ENCODE peak calls at places on chromosomes 3 and 15, in ten cellular contexts. One of them, this sample, is unnamed.

GRCh38 chr15:45091161-45091560 is 22.8 kb downstream of the DUOX2 start:
- DNase-seq in lung: no peak
- DNase-seq in adrenal gland: peak; percentile 47
- DNase-seq in CD8-positive, alpha-beta T cell: no peak
- DNase-seq in heart right ventricle: no peak
- DNase-seq in psoas muscle: no peak
- DNase-seq in astrocyte: peak; percentile 13
- DNase-seq in tibial nerve: no peak
- DNase-seq in transverse colon: no peak
- DNase-seq in suprapubic skin: no peak
- DNase-seq in this sample: no peak

GRCh38 chr3:11331101-11331500 is 58.9 kb downstream of the ATG7 start:
- DNase-seq in lung: no peak
- DNase-seq in adrenal gland: no peak
- DNase-seq in CD8-positive, alpha-beta T cell: no peak
- DNase-seq in heart right ventricle: no peak
- DNase-seq in psoas muscle: no peak
- DNase-seq in astrocyte: peak; percentile 37
- DNase-seq in tibial nerve: no peak
- DNase-seq in transverse colon: no peak
- DNase-seq in suprapubic skin: no peak
- DNase-seq in this sample: no peak

GRCh38 chr15:77632760-77633133 is at the start of gene LINGO1:
- DNase-seq in lung: no peak
- DNase-seq in adrenal gland: peak; percentile 25
- DNase-seq in CD8-positive, alpha-beta T cell: no peak
- DNase-seq in heart right ventricle: no peak
- DNase-seq in psoas muscle: no peak
- DNase-seq in astrocyte: peak; percentile 5
- DNase-seq in tibial nerve: no peak
- DNase-seq in transverse colon: no peak
- DNase-seq in suprapubic skin: no peak
- DNase-seq in this sample: no peak

GRCh38 chr15:77335298-77335697 is 84.6 kb downstream of the PEAK1 start:
- DNase-seq in lung: no peak
- DNase-seq in adrenal gland: peak; percentile 78
- DNase-seq in CD8-positive, alpha-beta T cell: no peak
- DNase-seq in heart right ventricle: no peak
- DNase-seq in psoas muscle: no peak
- DNase-seq in astrocyte: no peak
- DNase-seq in tibial nerve: no peak
- DNase-seq in transverse colon: no peak
- DNase-seq in suprapubic skin: no peak
- DNase-seq in this sample: no peak

GRCh38 chr3:171948674-171949073 is 90.7 kb upstream of the FNDC3B start:
- DNase-seq in lung: no peak
- DNase-seq in adrenal gland: no peak
- DNase-seq in CD8-positive, alpha-beta T cell: no peak
- DNase-seq in heart right ventricle: no peak
- DNase-seq in psoas muscle: no peak
- DNase-seq in astrocyte: no peak
- DNase-seq in tibial nerve: no peak
- DNase-seq in transverse colon: no peak
- DNase-seq in suprapubic skin: no peak
- DNase-seq in this sample: no peak

GRCh38 chr3:15171096-15171495 is 35.0 kb upstream of the CAPN7 start:
- DNase-seq in lung: no peak
- DNase-seq in adrenal gland: no peak
- DNase-seq in CD8-positive, alpha-beta T cell: no peak
- DNase-seq in heart right ventricle: no peak
- DNase-seq in psoas muscle: no peak
- DNase-seq in astrocyte: no peak
- DNase-seq in tibial nerve: no peak
- DNase-seq in transverse colon: no peak
- DNase-seq in suprapubic skin: no peak
- DNase-seq in this sample: no peak

GRCh38 chr3:42247576-42248027 is 18.4 kb downstream of the CCK start:
- DNase-seq in lung: peak; percentile 59
- DNase-seq in adrenal gland: peak; percentile 44
- DNase-seq in CD8-positive, alpha-beta T cell: peak; percentile 34
- DNase-seq in heart right ventricle: no peak
- DNase-seq in psoas muscle: no peak
- DNase-seq in astrocyte: no peak
- DNase-seq in tibial nerve: peak; percentile 57
- DNase-seq in transverse colon: peak; percentile 55
- DNase-seq in suprapubic skin: no peak
- DNase-seq in this sample: no peak

GRCh38 chr3:119944091-119944490 is 150.2 kb downstream of the GSK3B start:
- DNase-seq in lung: no peak
- DNase-seq in adrenal gland: no peak
- DNase-seq in CD8-positive, alpha-beta T cell: no peak
- DNase-seq in heart right ventricle: no peak
- DNase-seq in psoas muscle: no peak
- DNase-seq in astrocyte: no peak
- DNase-seq in tibial nerve: no peak
- DNase-seq in transverse colon: no peak
- DNase-seq in suprapubic skin: no peak
- DNase-seq in this sample: no peak

GRCh38 chr3:124263168-124263567 is 271.2 kb upstream of the ROPN1 start:
- DNase-seq in lung: no peak
- DNase-seq in adrenal gland: peak; percentile 63
- DNase-seq in CD8-positive, alpha-beta T cell: no peak
- DNase-seq in heart right ventricle: no peak
- DNase-seq in psoas muscle: no peak
- DNase-seq in astrocyte: peak; percentile 95
- DNase-seq in tibial nerve: no peak
- DNase-seq in transverse colon: no peak
- DNase-seq in suprapubic skin: no peak
- DNase-seq in this sample: no peak

GRCh38 chr15:91238664-91239428 is 138.8 kb downstream of the SV2B start:
- DNase-seq in lung: no peak
- DNase-seq in adrenal gland: peak; percentile 22
- DNase-seq in CD8-positive, alpha-beta T cell: no peak
- DNase-seq in heart right ventricle: no peak
- DNase-seq in psoas muscle: no peak
- DNase-seq in astrocyte: no peak
- DNase-seq in tibial nerve: no peak
- DNase-seq in transverse colon: no peak
- DNase-seq in suprapubic skin: no peak
- DNase-seq in this sample: no peak

GRCh38 chr3:71305246-71306206 is 278.0 kb downstream of the FOXP1 start:
- DNase-seq in lung: peak; percentile 31
- DNase-seq in adrenal gland: no peak
- DNase-seq in CD8-positive, alpha-beta T cell: no peak
- DNase-seq in heart right ventricle: peak; percentile 21
- DNase-seq in psoas muscle: peak; percentile 64
- DNase-seq in astrocyte: peak; percentile 55
- DNase-seq in tibial nerve: peak; percentile 27
- DNase-seq in transverse colon: peak; percentile 19
- DNase-seq in suprapubic skin: no peak
- DNase-seq in this sample: no peak

GRCh38 chr3:71302604-71303003 is 280.9 kb downstream of the FOXP1 start:
- DNase-seq in lung: no peak
- DNase-seq in adrenal gland: no peak
- DNase-seq in CD8-positive, alpha-beta T cell: no peak
- DNase-seq in heart right ventricle: no peak
- DNase-seq in psoas muscle: no peak
- DNase-seq in astrocyte: no peak
- DNase-seq in tibial nerve: no peak
- DNase-seq in transverse colon: no peak
- DNase-seq in suprapubic skin: no peak
- DNase-seq in this sample: no peak

GRCh38 chr3:71304684-71305083 is 278.8 kb downstream of the FOXP1 start:
- DNase-seq in lung: no peak
- DNase-seq in adrenal gland: no peak
- DNase-seq in CD8-positive, alpha-beta T cell: no peak
- DNase-seq in heart right ventricle: no peak
- DNase-seq in psoas muscle: no peak
- DNase-seq in astrocyte: peak; percentile 31
- DNase-seq in tibial nerve: no peak
- DNase-seq in transverse colon: peak; percentile 22
- DNase-seq in suprapubic skin: no peak
- DNase-seq in this sample: no peak

GRCh38 chr3:71304261-71304646 is 279.3 kb downstream of the FOXP1 start:
- DNase-seq in lung: no peak
- DNase-seq in adrenal gland: no peak
- DNase-seq in CD8-positive, alpha-beta T cell: no peak
- DNase-seq in heart right ventricle: no peak
- DNase-seq in psoas muscle: no peak
- DNase-seq in astrocyte: no peak
- DNase-seq in tibial nerve: no peak
- DNase-seq in transverse colon: no peak
- DNase-seq in suprapubic skin: no peak
- DNase-seq in this sample: no peak

DNA sequence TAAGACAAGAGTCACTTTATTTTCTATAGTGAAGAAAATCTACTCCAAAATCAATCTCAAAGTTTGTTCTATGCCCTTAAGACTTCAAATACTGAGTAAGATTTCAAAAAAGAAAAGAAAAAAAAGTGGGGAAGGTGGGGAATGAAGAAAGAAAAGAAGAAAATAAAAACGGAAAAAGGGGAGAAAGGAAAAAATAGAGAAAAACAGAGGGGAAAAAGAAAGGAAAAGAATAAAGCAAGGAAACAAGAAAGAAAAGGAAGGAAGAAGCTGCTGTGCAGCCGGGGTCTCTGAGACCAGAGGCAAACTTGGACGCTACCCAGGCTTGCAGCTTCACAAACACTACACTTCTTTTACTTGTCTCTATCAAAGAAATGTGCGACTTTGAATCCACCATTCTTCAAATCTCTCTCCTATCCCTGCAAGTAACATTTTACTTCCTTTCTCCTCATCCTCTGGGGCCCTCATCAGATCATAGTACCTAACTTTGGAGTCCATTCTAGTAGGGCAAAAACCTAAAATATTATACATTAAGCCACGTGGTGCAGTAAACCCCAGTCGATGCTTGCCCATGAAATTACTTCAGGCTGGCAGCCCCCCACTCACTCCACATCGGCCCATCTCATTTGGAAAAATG is 279.8 kb downstream of the FOXP1 start:
- DNase-seq in lung: no peak
- DNase-seq in adrenal gland: no peak
- DNase-seq in CD8-positive, alpha-beta T cell: no peak
- DNase-seq in heart right ventricle: no peak
- DNase-seq in psoas muscle: no peak
- DNase-seq in astrocyte: no peak
- DNase-seq in tibial nerve: no peak
- DNase-seq in transverse colon: peak; percentile 24
- DNase-seq in suprapubic skin: no peak
- DNase-seq in this sample: no peak
- H3K4me3 ChIP-seq in lung: no peak overlapping the region
- H3K4me3 ChIP-seq in adrenal gland: no peak overlapping the region
- H3K4me3 ChIP-seq in CD8-positive, alpha-beta T cell: peak overlapping the region; percentile 56
- H3K4me3 ChIP-seq in heart right ventricle: no peak overlapping the region
- H3K4me3 ChIP-seq in psoas muscle: no peak overlapping the region
- H3K4me3 ChIP-seq in astrocyte: peak overlapping the region; percentile 56
- H3K4me3 ChIP-seq in tibial nerve: no peak overlapping the region
- H3K4me3 ChIP-seq in transverse colon: no peak overlapping the region
- H3K4me3 ChIP-seq in suprapubic skin: no peak overlapping the region
- H3K4me3 ChIP-seq in this sample: peak overlapping the region; percentile 67

DNA sequence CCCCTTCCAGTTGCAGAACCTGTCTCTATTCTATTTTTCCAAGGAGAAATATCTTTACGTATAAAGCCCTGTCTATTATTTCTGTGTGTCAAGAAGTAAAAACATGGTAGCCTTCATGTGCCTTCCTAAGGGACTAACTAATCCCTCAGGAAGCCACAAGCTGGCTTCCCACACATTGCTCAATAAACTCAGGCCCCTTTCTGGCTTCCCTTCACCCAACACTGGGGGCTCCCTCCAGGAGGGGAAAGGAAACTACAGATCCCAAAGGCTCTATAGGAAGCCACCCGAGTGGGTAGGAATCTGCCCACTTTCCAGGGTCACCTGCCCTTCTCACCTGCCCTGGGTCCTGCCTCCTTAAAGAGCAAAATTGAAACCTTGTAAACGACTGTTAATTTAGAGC is 4.6 kb downstream of the TLE3 start:
- DNase-seq in lung: no peak
- DNase-seq in adrenal gland: no peak
- DNase-seq in CD8-positive, alpha-beta T cell: no peak
- DNase-seq in heart right ventricle: no peak
- DNase-seq in psoas muscle: no peak
- DNase-seq in astrocyte: no peak
- DNase-seq in tibial nerve: no peak
- DNase-seq in transverse colon: no peak
- DNase-seq in suprapubic skin: no peak
- DNase-seq in this sample: no peak
- H3K4me1 ChIP-seq in lung: peaks cover 29% of the 10 kb centered on the region
- H3K4me1 ChIP-seq in adrenal gland: peaks cover 52% of the 10 kb centered on the region
- H3K4me1 ChIP-seq in CD8-positive, alpha-beta T cell: peaks cover 55% of the 10 kb centered on the region
- H3K4me1 ChIP-seq in heart right ventricle: peaks cover 37% of the 10 kb centered on the region
- H3K4me1 ChIP-seq in psoas muscle: peaks cover 68% of the 10 kb centered on the region
- H3K4me1 ChIP-seq in astrocyte: peaks cover 45% of the 10 kb centered on the region
- H3K4me1 ChIP-seq in tibial nerve: peaks cover 77% of the 10 kb centered on the region
- H3K4me1 ChIP-seq in transverse colon: peaks cover 74% of the 10 kb centered on the region
- H3K4me1 ChIP-seq in suprapubic skin: peaks cover 80% of the 10 kb centered on the region
- H3K4me1 ChIP-seq in this sample: peaks cover 22% of the 10 kb centered on the region

GRCh38 chr3:188664795-188665194 is 507.0 kb upstream of the TPRG1 start:
- DNase-seq in lung: no peak
- DNase-seq in adrenal gland: no peak
- DNase-seq in CD8-positive, alpha-beta T cell: no peak
- DNase-seq in heart right ventricle: no peak
- DNase-seq in psoas muscle: no peak
- DNase-seq in astrocyte: no peak
- DNase-seq in tibial nerve: no peak
- DNase-seq in transverse colon: no peak
- DNase-seq in suprapubic skin: no peak
- DNase-seq in this sample: no peak
- TF ChIP-seq CTCF in lung: no peak
- TF ChIP-seq CTCF in adrenal gland: no peak
- TF ChIP-seq CTCF in CD8-positive, alpha-beta T cell: no peak
- TF ChIP-seq CTCF in heart right ventricle: peak; percentile 27
- TF ChIP-seq CTCF in psoas muscle: peak; percentile 11
- TF ChIP-seq CTCF in astrocyte: peak; percentile 5
- TF ChIP-seq CTCF in tibial nerve: peak; percentile 6
- TF ChIP-seq CTCF in transverse colon: peak; percentile 14
- TF ChIP-seq CTCF in suprapubic skin: no peak
- TF ChIP-seq CTCF in this sample: no peak

DNA sequence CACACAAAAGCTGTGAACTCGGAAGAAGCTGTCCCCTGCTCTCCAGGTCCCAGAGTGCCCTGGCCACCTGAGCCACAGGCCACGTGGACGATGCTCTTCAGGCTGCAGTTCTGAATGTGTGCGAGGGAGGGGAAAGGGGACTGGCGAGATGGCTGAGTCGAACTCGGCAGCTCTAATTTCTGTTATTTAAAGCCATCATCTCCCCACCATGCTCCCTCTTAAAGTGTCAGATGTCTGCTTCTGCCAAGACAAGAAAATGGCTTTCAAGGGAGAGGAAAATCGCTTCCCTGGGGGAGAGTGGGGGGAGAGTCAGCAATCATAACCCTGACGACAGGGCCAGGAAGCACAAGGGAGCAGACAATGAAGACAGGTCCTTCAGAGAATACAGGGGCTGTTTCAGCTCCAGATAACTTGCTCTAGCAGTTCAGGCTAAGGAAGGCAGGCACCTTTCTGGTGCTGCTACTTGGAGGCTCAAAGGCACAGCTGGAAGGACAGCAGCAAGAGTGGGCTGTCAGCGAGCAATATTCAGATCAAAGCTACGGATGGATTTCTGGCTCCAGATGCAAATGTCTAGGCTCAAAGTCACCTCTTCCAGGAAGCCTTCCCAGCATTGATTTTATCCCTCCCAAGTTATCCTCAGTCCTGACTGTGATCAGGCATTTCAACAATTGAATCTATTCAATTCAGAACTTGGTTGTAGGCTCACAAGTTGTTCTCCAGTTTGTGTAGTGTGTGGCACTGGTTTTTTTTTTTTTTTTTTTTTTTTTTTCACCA is 15.5 kb upstream of the CCDC33 start:
- DNase-seq in lung: no peak
- DNase-seq in adrenal gland: no peak
- DNase-seq in CD8-positive, alpha-beta T cell: no peak
- DNase-seq in heart right ventricle: no peak
- DNase-seq in psoas muscle: no peak
- DNase-seq in astrocyte: no peak
- DNase-seq in tibial nerve: no peak
- DNase-seq in transverse colon: no peak
- DNase-seq in suprapubic skin: no peak
- DNase-seq in this sample: no peak
- H3K4me3 ChIP-seq in lung: no peak overlapping the region
- H3K4me3 ChIP-seq in adrenal gland: no peak overlapping the region
- H3K4me3 ChIP-seq in CD8-positive, alpha-beta T cell: no peak overlapping the region
- H3K4me3 ChIP-seq in heart right ventricle: no peak overlapping the region
- H3K4me3 ChIP-seq in psoas muscle: no peak overlapping the region
- H3K4me3 ChIP-seq in astrocyte: no peak overlapping the region
- H3K4me3 ChIP-seq in tibial nerve: no peak overlapping the region
- H3K4me3 ChIP-seq in transverse colon: no peak overlapping the region
- H3K4me3 ChIP-seq in suprapubic skin: no peak overlapping the region
- H3K4me3 ChIP-seq in this sample: no peak overlapping the region

This sample was measured in thoracic aorta.